ENCODE peak calls at places on chromosomes 6 and 20, in eight cellular contexts. R, E, D, U, W, S, Z and Q are unnamed samples.

GRCh38 chr20:776165-776564 is 7.9 kb upstream of the SLC52A3 start:
- DNase-seq in R (no peak), E (no peak), D (no peak), U (no peak), W (no peak), S (no peak), Z (no peak), Q (no peak)

GRCh38 chr6:106731144-106731842 is 101.9 kb downstream of the QRSL1 start:
- DNase-seq in R (peak; percentile 64), E (peak; percentile 22), D (no peak), U (no peak), W (no peak), S (no peak), Z (no peak), Q (no peak)

GRCh38 chr6:106097368-106098231 is 11.5 kb downstream of the PRDM1 start:
- DNase-seq in R (peak; percentile 17), E (peak; percentile 60), D (no peak), U (peak; percentile 66), W (peak; percentile 94), S (no peak), Z (no peak), Q (peak; percentile 53)

GRCh38 chr20:7496394-7497111 is 443.7 kb downstream of the HAO1 start:
- DNase-seq in R (no peak), E (no peak), D (no peak), U (no peak), W (no peak), S (no peak), Z (no peak), Q (no peak)

GRCh38 chr6:118553132-118553531 is 5.0 kb downstream of the PLN start:
- DNase-seq in R (no peak), E (no peak), D (no peak), U (no peak), W (no peak), S (no peak), Z (no peak), Q (no peak)

GRCh38 chr6:88616380-88616779 is 347.0 kb downstream of the RNGTT start:
- DNase-seq in R (no peak), E (no peak), D (no peak), U (no peak), W (no peak), S (no peak), Z (no peak), Q (no peak)

GRCh38 chr6:19433101-19433500 is 404.1 kb upstream of the ID4 start:
- DNase-seq in R (no peak), E (peak; percentile 80), D (no peak), U (no peak), W (no peak), S (no peak), Z (no peak), Q (no peak)

GRCh38 chr6:39956951-39957350 is 22.7 kb upstream of the MOCS1 start:
- DNase-seq in R (no peak), E (no peak), D (no peak), U (no peak), W (no peak), S (no peak), Z (no peak), Q (no peak)

GRCh38 chr20:2151805-2152727 is 50.4 kb downstream of the STK35 start:
- DNase-seq in R (peak; percentile 31), E (peak; percentile 52), D (peak; percentile 34), U (no peak), W (no peak), S (no peak), Z (no peak), Q (no peak)

GRCh38 chr6:140979642-140980091 is 1153.1 kb upstream of the GJE1 start:
- DNase-seq in R (no peak), E (peak; percentile 78), D (no peak), U (no peak), W (no peak), S (no peak), Z (peak; percentile 16), Q (no peak)

GRCh38 chr6:15499125-15499524 is 163.7 kb downstream of the DTNBP1 start:
- DNase-seq in R (no peak), E (no peak), D (no peak), U (no peak), W (no peak), S (no peak), Z (no peak), Q (no peak)

GRCh38 chr20:324177-325042 is 942 bp upstream of the SOX12 start:
- DNase-seq in R (peak; percentile 96), E (peak; percentile 96), D (peak; percentile 97), U (peak; percentile 89), W (peak; percentile 89), S (peak; percentile 91), Z (peak; percentile 88), Q (peak; percentile 96)

GRCh38 chr20:38181207-38181693 is 16.2 kb upstream of the TGM2 start:
- DNase-seq in R (no peak), E (no peak), D (no peak), U (no peak), W (no peak), S (no peak), Z (peak; percentile 76), Q (no peak)

GRCh38 chr6:47446974-47447373 is 30.6 kb upstream of the CD2AP start:
- DNase-seq in R (no peak), E (no peak), D (no peak), U (no peak), W (peak; percentile 5), S (no peak), Z (no peak), Q (no peak)

GRCh38 chr20:50130346-50130703 is 17.4 kb upstream of the UBE2V1 start:
- DNase-seq in R (no peak), E (no peak), D (no peak), U (no peak), W (no peak), S (no peak), Z (no peak), Q (no peak)

GRCh38 chr6:143108278-143108677 is 47.6 kb downstream of the AIG1 start:
- DNase-seq in R (no peak), E (no peak), D (no peak), U (no peak), W (no peak), S (no peak), Z (no peak), Q (no peak)

GRCh38 chr6:150672792-150673191 is 73.1 kb downstream of the PLEKHG1 start:
- DNase-seq in R (no peak), E (no peak), D (no peak), U (no peak), W (no peak), S (no peak), Z (no peak), Q (no peak)

GRCh38 chr6:24431045-24431451 is 28.3 kb downstream of the MRS2 start:
- DNase-seq in R (peak; percentile 57), E (peak; percentile 13), D (no peak), U (no peak), W (peak; percentile 53), S (no peak), Z (no peak), Q (peak; percentile 36)

GRCh38 chr20:48682529-48683385 is 145.0 kb downstream of the PREX1 start:
- DNase-seq in R (no peak), E (peak; percentile 100), D (peak; percentile 76), U (no peak), W (no peak), S (peak; percentile 89), Z (peak; percentile 97), Q (peak; percentile 28)

GRCh38 chr20:40589581-40589980 is 99.5 kb downstream of the MAFB start:
- DNase-seq in R (no peak), E (no peak), D (no peak), U (no peak), W (no peak), S (no peak), Z (no peak), Q (no peak)
- H3K4me1 ChIP-seq in R (no peaks in the 10 kb centered on the region), E (no peaks in the 10 kb centered on the region), D (no peaks in the 10 kb centered on the region), U (no peaks in the 10 kb centered on the region), W (no peaks in the 10 kb centered on the region), S (peaks cover under 1% of the 10 kb centered on the region), Z (no peaks in the 10 kb centered on the region), Q (no peaks in the 10 kb centered on the region)

DNA sequence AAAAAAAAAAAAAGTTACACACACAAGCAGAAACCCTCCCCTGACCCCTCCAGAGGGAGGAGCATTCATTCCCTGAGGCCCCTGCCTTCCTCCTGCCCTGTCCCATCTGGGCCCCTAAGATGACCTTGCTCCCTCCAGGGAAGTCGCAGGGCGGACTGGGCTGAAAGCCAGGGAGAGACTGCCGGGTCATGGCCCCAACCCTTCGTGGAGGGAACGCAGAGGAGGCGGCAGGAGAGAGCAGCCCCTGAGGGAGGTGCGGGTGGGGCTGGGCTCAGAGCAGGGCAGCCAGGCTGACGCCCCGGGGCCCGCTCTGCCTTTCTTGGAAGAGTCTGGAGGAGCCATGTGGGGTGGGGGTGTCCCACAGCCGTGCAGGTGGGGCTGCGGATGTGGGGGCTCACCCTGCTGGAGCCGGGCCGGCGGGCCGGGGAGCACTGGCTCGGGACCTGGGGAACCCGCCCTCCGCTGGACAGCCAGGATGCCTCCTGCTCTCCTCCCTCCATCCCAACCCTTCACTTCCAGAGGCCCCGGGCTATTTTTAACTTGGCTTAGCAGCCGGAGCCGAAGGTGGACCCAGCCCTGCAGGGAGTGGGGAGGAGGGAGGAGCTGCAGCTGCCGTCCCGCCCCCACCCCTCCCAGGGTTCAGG is 15.0 kb upstream of the ABHD16B start:
- DNase-seq in R (no peak), E (peak; percentile 34), D (peak; percentile 85), U (no peak), W (no peak), S (peak; percentile 82), Z (peak; percentile 84), Q (peak; percentile 74)
- H3K4me3 ChIP-seq in R (peak overlapping the region; percentile 21), E (no peak overlapping the region), D (peak overlapping the region; percentile 39), U (no peak overlapping the region), W (no peak overlapping the region), S (peak overlapping the region; percentile 58), Z (no peak overlapping the region), Q (peak overlapping the region; percentile 8)

DNA sequence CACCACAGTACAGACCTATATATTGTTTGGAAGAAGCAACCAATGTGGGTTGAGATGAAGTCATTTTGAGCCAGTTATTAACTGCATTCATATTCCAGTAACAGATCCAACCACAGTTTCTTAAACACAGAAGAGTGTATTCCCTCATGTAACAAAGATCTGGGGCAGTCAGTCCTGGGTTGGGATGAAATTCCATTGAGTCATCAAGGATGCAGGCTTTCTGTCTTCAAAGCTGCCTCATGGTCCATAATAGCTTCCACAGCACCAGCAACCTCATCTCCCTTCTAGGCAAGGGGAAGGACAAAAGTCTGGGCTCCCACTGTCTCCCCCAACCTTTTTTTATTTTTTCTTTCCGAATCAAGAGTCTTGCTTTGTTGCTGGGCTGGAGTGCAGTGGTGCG is 2.9 kb upstream of the SOD2 start:
- DNase-seq in R (no peak), E (no peak), D (no peak), U (no peak), W (no peak), S (no peak), Z (no peak), Q (no peak)
- H3K4me1 ChIP-seq in R (peaks cover 24% of the 10 kb centered on the region), E (peaks cover 21% of the 10 kb centered on the region), D (peaks cover 34% of the 10 kb centered on the region), U (peaks cover 28% of the 10 kb centered on the region), W (peaks cover 38% of the 10 kb centered on the region), S (peaks cover 44% of the 10 kb centered on the region), Z (peaks cover 26% of the 10 kb centered on the region), Q (peaks cover 10% of the 10 kb centered on the region)

DNA sequence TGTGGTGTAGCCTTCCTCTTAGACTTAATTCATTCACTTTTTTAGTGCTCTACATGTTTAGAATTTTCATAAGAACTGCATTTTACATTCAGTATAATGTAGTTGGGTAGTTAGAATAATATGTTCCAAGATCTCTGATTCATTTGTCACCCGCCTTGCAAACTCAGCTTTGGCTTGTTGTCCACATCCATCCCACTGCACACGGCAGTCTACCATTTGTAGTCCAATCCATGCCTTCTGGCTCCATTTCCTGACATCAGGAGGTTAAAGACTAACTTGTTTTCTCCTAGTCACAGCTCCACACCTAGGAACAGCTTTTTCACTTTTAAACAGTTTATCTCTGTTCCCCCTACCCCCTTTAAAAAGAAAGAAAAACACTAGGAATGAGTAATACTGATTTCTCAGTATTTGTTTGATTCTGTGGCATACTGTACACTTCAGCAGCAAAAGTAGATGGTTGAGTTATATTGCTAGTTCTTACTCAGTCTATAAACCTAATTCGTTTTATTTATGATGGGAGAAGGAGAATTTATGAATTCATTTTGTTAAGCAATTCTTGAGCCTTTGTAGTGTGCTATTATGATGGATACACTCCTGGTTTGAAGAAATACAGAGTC is 180.9 kb downstream of the ARID1B start:
- DNase-seq in R (no peak), E (no peak), D (no peak), U (no peak), W (peak; percentile 19), S (no peak), Z (no peak), Q (no peak)
- H3K4me3 ChIP-seq in R (no peak overlapping the region), E (no peak overlapping the region), D (no peak overlapping the region), U (no peak overlapping the region), W (no peak overlapping the region), S (no peak overlapping the region), Z (no peak overlapping the region), Q (no peak overlapping the region)